ENCODE peak calls at places on chromosomes 11 and 22, in ten cellular contexts. N is NB4, J is A549, Z is Peyer's patch, T is body of pancreas, I is ovary, W is right lobe of liver, U is stomach, X is IMR-90, S is HCT116. O is an unnamed sample.

GRCh38 chr11:117071344-117071787 is 26.9 kb downstream of the SIK3 start:
- DNase-seq in N (no peak), J (peak), Z (no peak), T (peak), I (no peak), W (peak), U (peak), X (no peak), S (no peak), O (peak)

GRCh38 chr11:81869337-81870065 is 864.2 kb downstream of the FAM181B start:
- DNase-seq in N (peak), J (no peak), Z (peak), T (no peak), I (no peak), W (no peak), U (peak), X (no peak), S (no peak), O (no peak)

GRCh38 chr11:127862406-127862805 is 725.0 kb downstream of the ETS1 start:
- DNase-seq in N (no peak), J (peak), Z (no peak), T (no peak), I (no peak), W (no peak), U (no peak), X (no peak), S (no peak), O (no peak)

GRCh38 chr11:62604460-62605130 is 2.9 kb upstream of the MTA2 start:
- DNase-seq in N (no peak), J (peak), Z (no peak), T (no peak), I (no peak), W (no peak), U (no peak), X (no peak), S (no peak), O (no peak)

GRCh38 chr11:122998727-122999370 is 17.2 kb upstream of the BSX start:
- DNase-seq in N (no peak), J (no peak), Z (no peak), T (no peak), I (no peak), W (no peak), U (no peak), X (no peak), S (no peak), O (no peak)

GRCh38 chr11:105802390-105802789 is 192.5 kb downstream of the GRIA4 start:
- DNase-seq in N (no peak), J (no peak), Z (no peak), T (no peak), I (no peak), W (no peak), U (no peak), X (no peak), S (no peak), O (no peak)

GRCh38 chr11:83601201-83601992 is 315.2 kb upstream of the CCDC90B start:
- DNase-seq in N (no peak), J (no peak), Z (no peak), T (peak), I (no peak), W (no peak), U (no peak), X (no peak), S (no peak), O (no peak)

GRCh38 chr22:37416806-37417205 is 10.5 kb downstream of the ELFN2 start:
- DNase-seq in N (peak), J (no peak), Z (no peak), T (peak), I (no peak), W (no peak), U (no peak), X (no peak), S (no peak), O (no peak)

GRCh38 chr11:92141159-92141558 is 83.5 kb upstream of the FAT3 start:
- DNase-seq in N (no peak), J (no peak), Z (no peak), T (no peak), I (no peak), W (peak), U (no peak), X (no peak), S (no peak), O (no peak)

GRCh38 chr11:59197990-59198389 is 14.7 kb downstream of the MPEG1 start:
- DNase-seq in N (no peak), J (no peak), Z (no peak), T (peak), I (peak), W (peak), U (peak), X (peak), S (no peak), O (no peak)

GRCh38 chr22:23219787-23220484 is 39.6 kb downstream of the BCR start:
- DNase-seq in N (peak), J (no peak), Z (peak), T (no peak), I (peak), W (no peak), U (peak), X (peak), S (no peak), O (no peak)

GRCh38 chr22:44445307-44445680 is 52.7 kb downstream of the RTL6 start:
- DNase-seq in N (no peak), J (no peak), Z (no peak), T (no peak), I (no peak), W (no peak), U (no peak), X (no peak), S (no peak), O (no peak)

GRCh38 chr22:17980013-17980510 is 44.3 kb downstream of the MICAL3 start:
- DNase-seq in N (no peak), J (no peak), Z (no peak), T (no peak), I (no peak), W (no peak), U (no peak), X (no peak), S (no peak), O (no peak)

GRCh38 chr22:45190473-45190872 is 26.7 kb downstream of the NUP50 start:
- DNase-seq in N (no peak), J (no peak), Z (no peak), T (no peak), I (no peak), W (no peak), U (no peak), X (no peak), S (no peak), O (no peak)

GRCh38 chr22:29621761-29622526 is 18.5 kb downstream of the NF2 start:
- DNase-seq in N (no peak), J (peak), Z (no peak), T (no peak), I (no peak), W (no peak), U (no peak), X (peak), S (peak), O (no peak)

GRCh38 chr11:57885298-57886035 is 123.9 kb downstream of the CTNND1 start:
- DNase-seq in N (peak), J (peak), Z (no peak), T (no peak), I (no peak), W (no peak), U (no peak), X (peak), S (no peak), O (peak)

GRCh38 chr11:7520981-7521487 is 7.2 kb downstream of the PPFIBP2 start:
- DNase-seq in N (peak), J (no peak), Z (peak), T (no peak), I (no peak), W (no peak), U (no peak), X (no peak), S (no peak), O (no peak)
- TF ChIP-seq POLR2A in N (no peak), J (no peak), Z (no peak), T (no peak), I (no peak), W (no peak), U (no peak), X (no peak), S (no peak), O (no peak)

DNA sequence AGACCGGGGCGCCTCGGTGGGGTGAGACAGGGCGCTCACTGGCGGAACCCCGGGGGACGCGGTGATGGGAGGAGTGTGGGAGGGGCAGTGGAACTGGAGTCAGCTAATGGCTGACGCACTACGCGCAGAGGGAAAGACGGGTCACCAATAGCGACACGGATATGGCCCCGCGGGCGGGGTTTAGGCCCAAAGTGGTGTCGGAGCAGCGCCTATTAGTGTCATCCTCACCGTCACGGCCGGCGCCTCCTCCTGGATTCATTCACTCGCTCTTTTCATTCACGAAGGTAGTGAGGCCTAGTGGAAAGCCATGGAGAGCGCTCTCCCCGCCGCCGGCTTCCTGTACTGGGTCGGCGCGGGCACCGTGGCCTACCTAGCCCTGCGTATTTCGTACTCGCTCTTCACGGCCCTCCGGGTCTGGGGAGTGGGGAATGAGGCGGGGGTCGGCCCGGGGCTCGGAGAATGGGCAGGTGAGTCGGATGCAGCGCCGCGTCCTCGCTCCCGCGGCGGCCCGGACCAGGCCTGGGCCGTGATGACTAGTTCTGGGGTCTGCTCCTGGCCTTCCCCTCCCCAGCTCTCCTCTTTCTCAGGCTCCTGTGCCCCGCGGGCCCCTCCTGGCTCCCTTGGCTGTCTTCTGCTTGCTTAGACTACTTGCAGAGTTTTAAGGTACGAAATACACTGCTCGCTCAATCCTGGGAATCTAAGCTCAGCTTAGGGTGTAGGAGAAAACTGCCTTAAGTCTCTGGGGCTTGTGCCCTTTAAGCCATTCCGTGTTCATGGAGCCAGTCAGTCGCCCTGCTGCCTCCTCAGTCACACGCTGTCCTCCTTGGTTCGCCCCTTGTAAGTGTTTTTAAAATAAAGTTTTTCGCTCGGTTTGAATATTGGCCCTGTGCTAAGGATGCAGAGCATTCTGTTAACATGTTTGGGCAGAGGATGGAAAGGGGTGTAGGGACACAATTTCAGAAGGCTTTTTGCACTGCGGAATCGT is at the start of gene HSD17B12:
- DNase-seq in N (peak), J (peak), Z (peak), T (peak), I (peak), W (peak), U (peak), X (peak), S (peak), O (peak)
- TF ChIP-seq POLR2A in N (peak), J (peak), Z (peak), T (peak), I (peak), W (peak), U (peak), X (peak), S (peak), O (peak)

DNA sequence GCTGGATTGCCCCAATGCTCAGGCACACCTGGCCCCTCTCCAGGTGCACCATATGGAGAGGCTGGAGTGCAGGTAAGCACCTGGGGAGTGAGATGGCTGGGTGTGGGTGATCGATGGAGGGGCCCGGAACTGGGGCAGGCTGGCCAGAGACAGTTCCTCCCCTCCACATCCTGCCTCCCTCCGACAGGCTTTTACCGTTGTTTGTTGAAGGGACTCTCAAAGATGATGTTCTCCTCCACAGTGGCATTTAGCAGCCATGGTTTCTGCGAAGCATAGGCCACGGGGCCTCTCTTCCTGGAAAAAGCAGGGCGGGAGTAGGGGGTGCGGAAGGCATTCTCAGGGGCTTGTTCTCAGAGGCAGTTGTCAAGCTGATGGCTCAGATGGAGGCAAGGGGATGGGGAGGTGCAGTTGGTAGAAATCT is 25.9 kb upstream of the KCNJ11 start:
- DNase-seq in N (no peak), J (no peak), Z (no peak), T (peak), I (no peak), W (no peak), U (peak), X (no peak), S (no peak), O (no peak)
- TF ChIP-seq POLR2A in N (no peak), J (no peak), Z (no peak), T (no peak), I (no peak), W (no peak), U (no peak), X (no peak), S (no peak), O (no peak)

GRCh38 chr11:85096939-85097338 is 530.2 kb downstream of the DLG2 start:
- DNase-seq in N (peak), J (no peak), Z (peak), T (no peak), I (no peak), W (no peak), U (no peak), X (no peak), S (no peak), O (no peak)
- TF ChIP-seq POLR2A in N (no peak), J (no peak), Z (no peak), T (no peak), I (no peak), W (no peak), U (no peak), X (no peak), S (no peak), O (no peak)